ENCODE peak calls at places on chromosomes 7 and 10, in ten cellular contexts. G is left lung, K is left ventricle myocardium inferior, B is GM23248, C is Panc1, P is iPS DF 6.9, E is DND-41, L is thoracic aorta, H is uterus, U is tibial nerve. A is an unnamed sample. For H3K36me3, the result is how much of the 10 kb centered on the place peaks cover.

GRCh38 chr10:116753759-116754158 is 11.4 kb upstream of the HSPA12A start:
- DNase-seq in H (no peak), C (no peak), P (no peak), B (peak), L (peak), K (no peak), U (no peak), G (no peak), E (no peak), A (peak)

GRCh38 chr7:303425-303824 is 13.5 kb downstream of the FOXL3 start:
- DNase-seq in U (no peak), E (no peak), B (no peak), C (no peak), K (no peak), L (no peak), P (no peak), H (no peak), G (no peak), A (no peak)

GRCh38 chr7:42552227-42552626 is 315.2 kb upstream of the GLI3 start:
- DNase-seq in E (no peak), K (no peak), P (no peak), U (no peak), L (no peak), C (no peak), B (no peak), H (no peak), G (no peak), A (no peak)

GRCh38 chr10:71218046-71218832 is 5.9 kb downstream of the UNC5B start:
- DNase-seq in L (no peak), B (peak), H (no peak), G (no peak), U (no peak), K (no peak), E (no peak), C (no peak), P (no peak), A (no peak)

GRCh38 chr10:131816157-131816775 is 84.5 kb upstream of the PPP2R2D start:
- DNase-seq in P (no peak), U (no peak), G (peak), K (no peak), B (no peak), L (no peak), E (no peak), C (no peak), H (no peak), A (peak)

GRCh38 chr7:12771378-12771877 is 84.0 kb downstream of the ARL4A start:
- DNase-seq in B (peak), P (no peak), G (no peak), L (no peak), E (no peak), H (peak), U (no peak), K (no peak), C (no peak), A (no peak)

GRCh38 chr7:131826960-131827359 is 270.5 kb upstream of the PODXL start:
- DNase-seq in C (no peak), E (no peak), B (peak), P (no peak), L (no peak), G (no peak), K (no peak), H (no peak), U (no peak), A (no peak)

GRCh38 chr10:98664329-98665042 is 217.8 kb upstream of the HPS1 start:
- DNase-seq in K (no peak), P (no peak), B (peak), G (no peak), L (no peak), E (peak), H (no peak), U (no peak), C (peak), A (no peak)

GRCh38 chr10:115826391-115826790 is 446.6 kb downstream of the GFRA1 start:
- DNase-seq in C (no peak), U (no peak), L (no peak), P (no peak), H (no peak), E (no peak), B (peak), K (no peak), G (no peak), A (no peak)

GRCh38 chr7:149285581-149285975 is 23.6 kb downstream of the ZNF783 start:
- DNase-seq in H (no peak), B (peak), E (no peak), K (peak), P (no peak), L (no peak), U (no peak), G (peak), C (no peak), A (no peak)

GRCh38 chr10:69014171-69014570 is 25.6 kb downstream of the KIFBP start:
- DNase-seq in H (no peak), L (no peak), P (no peak), G (no peak), C (no peak), E (no peak), B (peak), U (no peak), K (no peak), A (no peak)

GRCh38 chr7:584122-584465 is 64.4 kb upstream of the PDGFA start:
- DNase-seq in H (no peak), E (peak), K (no peak), G (peak), B (no peak), C (no peak), P (no peak), U (no peak), L (no peak), A (no peak)

GRCh38 chr10:43262902-43263466 is 3.9 kb downstream of the RASGEF1A start:
- DNase-seq in E (no peak), G (peak), L (no peak), P (no peak), C (no peak), H (no peak), B (no peak), K (no peak), U (no peak), A (no peak)

GRCh38 chr10:43264324-43264986 is 2.4 kb downstream of the RASGEF1A start:
- DNase-seq in U (no peak), B (no peak), G (no peak), K (no peak), P (no peak), C (no peak), E (no peak), L (no peak), H (no peak), A (no peak)

GRCh38 chr10:43262043-43262901 is 4.6 kb downstream of the RASGEF1A start:
- DNase-seq in L (no peak), P (no peak), B (no peak), U (no peak), G (peak), C (no peak), H (no peak), K (no peak), E (no peak), A (no peak)

GRCh38 chr10:43264987-43265798 is 1.7 kb downstream of the RASGEF1A start:
- DNase-seq in H (no peak), K (no peak), U (no peak), E (no peak), B (no peak), G (no peak), C (no peak), L (no peak), P (no peak), A (no peak)

DNA sequence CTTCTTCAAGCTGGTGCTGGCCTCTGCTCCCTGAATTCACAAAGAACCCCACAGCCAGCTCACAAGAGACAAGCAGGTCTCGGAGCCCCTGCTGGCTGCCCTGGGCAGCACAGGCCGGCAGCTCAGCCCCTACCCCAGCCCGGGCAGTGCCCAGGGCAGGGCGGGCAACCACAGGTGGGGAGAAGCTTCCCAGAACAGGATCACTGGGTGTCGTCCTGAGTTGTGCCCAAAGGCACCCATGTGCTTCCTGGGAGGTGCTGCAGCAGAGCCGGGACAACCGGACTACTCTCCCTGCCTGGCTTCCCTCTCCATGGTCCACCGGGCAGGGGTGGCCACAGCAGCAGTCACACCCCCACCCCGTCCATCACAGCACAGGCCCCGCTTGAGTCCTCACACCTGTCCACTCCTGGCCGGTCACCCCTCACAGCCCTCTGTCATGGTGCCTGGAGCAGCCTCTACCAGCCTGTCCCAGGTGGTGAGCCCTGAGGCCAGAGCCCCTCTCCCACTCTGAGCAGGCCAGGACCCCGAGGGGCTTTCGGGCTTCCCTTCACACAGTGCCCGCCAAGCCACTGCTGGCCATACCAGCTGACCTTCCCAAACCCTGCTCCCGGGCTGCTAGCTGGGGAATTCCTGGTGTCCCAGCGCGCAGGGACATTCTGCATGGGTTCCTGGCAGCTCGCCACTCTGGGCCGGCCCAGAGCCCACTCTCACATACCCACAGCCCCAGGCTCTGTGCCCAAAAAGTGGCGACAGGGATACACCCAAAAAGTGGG is 3.1 kb downstream of the RASGEF1A start:
- DNase-seq in P (no peak), E (no peak), L (no peak), B (peak), C (no peak), G (peak), K (no peak), U (no peak), H (no peak), A (no peak)
- H3K4me3 ChIP-seq in P (no peak), E (no peak), L (no peak), B (no peak), C (no peak), G (no peak), K (no peak), U (no peak), H (no peak), A (no peak)

DNA sequence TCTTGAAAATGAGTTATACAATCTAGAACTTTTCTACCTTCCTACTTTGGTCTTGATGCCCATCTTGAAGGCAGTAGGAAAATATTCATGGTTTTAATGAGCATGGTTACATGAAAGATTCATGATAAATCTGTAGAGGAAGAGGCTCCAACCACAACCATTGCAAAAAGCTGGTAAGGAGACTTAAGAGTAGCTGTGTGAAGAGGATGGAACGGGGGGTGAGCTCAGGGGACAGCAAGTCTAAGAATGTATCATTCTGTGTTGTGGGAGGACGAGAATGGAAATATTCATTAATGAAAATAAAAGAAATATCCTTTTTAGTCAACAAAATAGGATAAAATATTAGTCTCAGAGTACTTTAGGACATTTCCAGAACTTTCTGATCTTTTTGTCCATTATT is 81.1 kb downstream of the BMPER start:
- DNase-seq in H (no peak), E (no peak), P (no peak), B (peak), G (no peak), U (no peak), L (no peak), C (no peak), K (no peak), A (no peak)
- H3K27ac ChIP-seq in H (no peak), E (no peak), P (no peak), B (peak), G (peak), U (no peak), L (no peak), C (no peak), K (no peak), A (no peak)

GRCh38 chr7:44448456-44448855 is 42.0 kb downstream of the NUDCD3 start:
- DNase-seq in G (no peak), K (no peak), B (no peak), C (no peak), H (no peak), L (no peak), U (no peak), E (no peak), P (no peak), A (no peak)
- H3K36me3 ChIP-seq in G (under half), K (under half), B (under half), C (under half), H (under half), L (under half), U (under half), E (half or more), P (under half), A (under half)

GRCh38 chr7:124031919-124032318 is 948 bp downstream of the TMEM229A start:
- DNase-seq in E (no peak), L (no peak), K (no peak), H (no peak), P (no peak), U (no peak), G (peak), B (no peak), C (no peak), A (no peak)
- H3K4me3 ChIP-seq in E (no peak), L (peak), K (peak), H (no peak), P (peak), U (peak), G (no peak), B (no peak), C (peak), A (peak)

GRCh38 chr10:3813986-3814831 is 29.2 kb upstream of the KLF6 start:
- DNase-seq in U (no peak), P (no peak), G (no peak), B (peak), C (no peak), L (no peak), H (no peak), K (no peak), E (no peak), A (no peak)

GRCh38 chr10:3808689-3809199 is 23.7 kb upstream of the KLF6 start:
- DNase-seq in P (no peak), K (no peak), H (no peak), G (no peak), E (no peak), C (no peak), B (no peak), L (no peak), U (no peak), A (no peak)

GRCh38 chr10:3812141-3812540 is 27.1 kb upstream of the KLF6 start:
- DNase-seq in B (no peak), H (no peak), G (no peak), K (no peak), U (no peak), E (peak), C (no peak), L (no peak), P (no peak), A (no peak)

GRCh38 chr10:3813267-3813666 is 28.3 kb upstream of the KLF6 start:
- DNase-seq in L (no peak), C (no peak), U (no peak), E (no peak), G (no peak), H (no peak), K (no peak), B (peak), P (no peak), A (no peak)

GRCh38 chr10:3811331-3811870 is 26.4 kb upstream of the KLF6 start:
- DNase-seq in H (no peak), E (peak), G (no peak), B (peak), P (no peak), K (no peak), L (no peak), U (no peak), C (no peak), A (no peak)
- H3K27ac ChIP-seq in H (peak), E (peak), G (peak), B (peak), P (no peak), K (peak), L (peak), U (peak), C (peak), A (peak)

DNA sequence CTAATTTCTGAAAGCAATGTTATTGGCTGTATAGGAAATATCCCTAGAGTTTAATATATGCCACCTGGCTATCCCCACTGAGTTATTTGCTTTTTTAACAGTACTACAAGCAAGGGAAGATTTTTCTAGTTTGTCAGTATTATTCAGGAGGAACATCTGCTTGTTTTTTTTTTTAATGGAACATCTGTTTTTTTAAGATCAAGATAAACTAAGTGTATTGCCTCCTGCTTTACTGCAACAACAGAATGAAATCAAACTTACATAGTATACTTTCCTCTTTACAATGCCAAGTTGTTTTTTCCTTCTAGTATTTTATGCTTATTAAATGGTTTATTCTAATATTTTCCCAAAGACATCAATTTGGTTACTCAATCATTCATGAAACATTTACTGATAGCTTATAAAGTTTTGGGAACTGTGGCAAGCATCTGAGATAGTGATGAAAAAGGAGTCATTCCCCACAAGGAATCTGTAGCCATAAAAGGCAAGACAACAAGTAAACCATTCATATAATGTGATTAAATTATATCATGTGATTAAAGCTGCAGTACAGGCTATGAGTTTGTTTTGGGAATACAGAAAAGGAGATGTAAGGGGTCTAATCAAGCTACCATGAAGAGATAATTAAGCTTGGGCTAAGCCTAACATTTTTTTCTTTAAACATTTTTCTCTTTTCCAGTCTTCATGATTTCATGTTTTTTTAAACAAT is 17.4 kb downstream of the MTPN start:
- DNase-seq in P (no peak), K (no peak), L (no peak), G (no peak), E (no peak), H (no peak), C (no peak), B (no peak), U (no peak), A (no peak)
- H3K36me3 ChIP-seq in P (under half), K (under half), L (under half), G (under half), E (under half), H (under half), C (under half), B (under half), U (under half), A (under half)

DNA sequence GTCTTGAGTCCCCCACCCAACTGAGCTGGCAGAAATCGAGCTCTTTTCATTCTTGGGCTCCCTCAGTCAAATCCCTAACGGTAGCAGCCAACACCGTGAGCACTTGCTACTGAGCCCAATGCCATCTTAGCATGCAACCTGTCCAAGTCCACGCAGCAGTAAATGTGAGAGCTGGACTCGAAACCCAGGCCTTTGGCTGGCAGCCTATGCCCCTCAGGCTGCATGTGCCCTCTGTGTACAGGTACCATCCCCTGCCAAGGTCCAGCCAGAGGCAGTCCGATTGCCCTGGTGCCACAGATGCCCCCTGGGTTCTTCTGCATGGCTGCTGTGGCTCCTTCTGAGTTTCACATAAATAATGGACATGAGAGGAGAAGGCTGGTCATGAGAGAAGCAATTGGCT is 1.2 kb upstream of the TMEM273 start:
- DNase-seq in G (no peak), U (no peak), C (no peak), H (no peak), K (no peak), P (no peak), L (no peak), B (no peak), E (no peak), A (peak)
- H3K4me3 ChIP-seq in G (no peak), U (no peak), C (no peak), H (no peak), K (no peak), P (no peak), L (no peak), B (no peak), E (no peak), A (no peak)

GRCh38 chr10:101793526-101793925 is 10.3 kb upstream of the NPM3 start:
- DNase-seq in L (no peak), E (no peak), U (no peak), C (no peak), P (no peak), H (no peak), K (no peak), G (peak), B (no peak), A (no peak)
- H3K27ac ChIP-seq in L (no peak), E (no peak), U (no peak), C (no peak), P (no peak), H (no peak), K (no peak), G (no peak), B (no peak), A (no peak)

GRCh38 chr7:4763091-4763793 is 12.2 kb upstream of the AP5Z1 start:
- DNase-seq in B (no peak), G (peak), H (no peak), U (no peak), P (no peak), C (no peak), E (no peak), L (no peak), K (no peak), A (no peak)
- H3K36me3 ChIP-seq in B (under half), G (half or more), H (under half), U (half or more), P (under half), C (under half), E (half or more), L (half or more), K (half or more), A (half or more)

A was measured in ascending aorta.